ENCODE peak calls at places on chromosomes 4 and X, in seven cellular contexts. L, P, J, Z, D, W and I are unnamed samples.

GRCh38 chrX:24990585-24990984 is 25.2 kb downstream of the ARX start:
- DNase-seq in Z (no peak), J (no peak), W (no peak), D (no peak), P (no peak), L (no peak), I (no peak)

GRCh38 chr4:82217986-82218715 is 155.6 kb downstream of the HNRNPD start:
- DNase-seq in P (no peak), Z (no peak), J (no peak), W (no peak), D (no peak), L (no peak), I (no peak)

GRCh38 chrX:34859191-34859590 is 83.4 kb upstream of the FAM47B start:
- DNase-seq in W (no peak), Z (no peak), L (no peak), D (no peak), J (no peak), P (no peak), I (peak; percentile 8)

GRCh38 chr4:150302553-150302952 is 224.3 kb downstream of the DCLK2 start:
- DNase-seq in J (peak; percentile 21), W (no peak), Z (peak; percentile 93), P (peak; percentile 96), D (no peak), L (no peak), I (no peak)

GRCh38 chrX:31580726-31581125 is 508.9 kb upstream of the FTHL17 start:
- DNase-seq in P (peak; percentile 38), W (no peak), Z (peak; percentile 62), J (no peak), D (no peak), L (no peak), I (no peak)

GRCh38 chrX:12974217-12974796 is 603 bp upstream of the TMSB4X start:
- DNase-seq in Z (peak; percentile 72), D (no peak), L (no peak), J (peak; percentile 64), W (no peak), P (peak; percentile 76), I (no peak)

GRCh38 chr4:172708184-172708583 is 460.4 kb upstream of the GALNT7 start:
- DNase-seq in P (no peak), Z (no peak), D (no peak), W (no peak), J (no peak), L (no peak), I (peak; percentile 56)

GRCh38 chr4:93029774-93030173 is 726.0 kb downstream of the GRID2 start:
- DNase-seq in W (no peak), L (no peak), P (no peak), Z (no peak), D (no peak), J (no peak), I (no peak)

GRCh38 chrX:103215037-103215767 is at the start of gene BEX4:
- DNase-seq in P (peak; percentile 61), Z (peak; percentile 70), W (peak; percentile 65), D (peak; percentile 79), L (peak; percentile 70), J (peak; percentile 83), I (peak; percentile 39)

GRCh38 chrX:103360092-103360491 is 3.8 kb downstream of the TCEAL9 start:
- DNase-seq in P (no peak), Z (peak; percentile 59), W (no peak), J (no peak), L (no peak), D (no peak), I (no peak)

GRCh38 chr4:153649572-153649991 is 34.5 kb upstream of the TLR2 start:
- DNase-seq in W (no peak), L (no peak), Z (peak; percentile 27), J (no peak), D (no peak), P (peak; percentile 17), I (no peak)

GRCh38 chr4:168511780-168512467 is 15.1 kb downstream of the PALLD start:
- DNase-seq in L (no peak), Z (no peak), J (peak; percentile 64), W (peak; percentile 31), D (peak; percentile 55), P (no peak), I (no peak)

GRCh38 chr4:72997409-72997808 is 72.1 kb downstream of the COX18 start:
- DNase-seq in L (no peak), W (no peak), Z (peak; percentile 74), J (no peak), P (peak; percentile 34), D (no peak), I (no peak)

GRCh38 chr4:146649232-146649631 is 10.5 kb downstream of the POU4F2 start:
- DNase-seq in D (no peak), Z (no peak), P (no peak), L (no peak), W (no peak), J (no peak), I (no peak)

GRCh38 chrX:73965833-73966232 is 338.1 kb upstream of the ZCCHC13 start:
- DNase-seq in Z (no peak), L (no peak), J (no peak), P (no peak), D (no peak), W (no peak), I (no peak)

GRCh38 chrX:85221361-85221760 is 22.2 kb downstream of the SATL1 start:
- DNase-seq in W (no peak), P (no peak), Z (no peak), J (no peak), D (no peak), L (no peak), I (no peak)

GRCh38 chr4:2891294-2891693 is 47.6 kb downstream of the ADD1 start:
- DNase-seq in P (peak; percentile 60), D (no peak), L (no peak), J (no peak), W (no peak), Z (peak; percentile 48), I (no peak)

GRCh38 chr4:2292679-2293108 is 30.8 kb upstream of the MXD4 start:
- DNase-seq in Z (peak; percentile 50), D (no peak), W (no peak), J (no peak), L (no peak), P (peak; percentile 36), I (no peak)

GRCh38 chr4:65559270-65559669 is 111.0 kb downstream of the EPHA5 start:
- DNase-seq in P (no peak), Z (no peak), L (no peak), D (no peak), W (no peak), J (no peak), I (no peak)

GRCh38 chr4:95508421-95508820 is 40.4 kb downstream of the UNC5C start:
- DNase-seq in W (no peak), Z (peak; percentile 16), P (peak; percentile 74), L (no peak), J (no peak), D (no peak), I (no peak)

GRCh38 chrX:13220916-13221315 is 98.9 kb downstream of the ATXN3L start:
- DNase-seq in P (peak; percentile 75), L (no peak), D (no peak), J (no peak), W (no peak), Z (peak; percentile 95), I (no peak)

GRCh38 chr4:159105063-159105414 is 2.2 kb downstream of the RAPGEF2 start:
- DNase-seq in L (no peak), J (no peak), P (peak; percentile 70), Z (peak; percentile 54), D (no peak), W (no peak), I (no peak)

GRCh38 chr4:94641702-94642560 is 115.8 kb upstream of the BMPR1B start:
- DNase-seq in L (no peak), W (no peak), D (no peak), J (no peak), Z (peak; percentile 70), P (peak; percentile 65), I (no peak)

GRCh38 chr4:155506761-155507160 is 130.0 kb upstream of the MAP9 start:
- DNase-seq in L (no peak), Z (no peak), D (no peak), P (no peak), J (no peak), W (no peak), I (no peak)